ENCODE peak calls at places on chromosomes 12 and 14, in five cellular contexts. U, Z, Q, Y and V are unnamed samples.

GRCh38 chr12:99108924-99109323 is 463.8 kb downstream of the APAF1 start:
- DNase-seq in U (no peak), Y (no peak), Z (no peak), Q (no peak), V (no peak)

GRCh38 chr12:127688901-127689428 is 578.0 kb upstream of the TMEM132C start:
- DNase-seq in Y (no peak), Q (no peak), U (no peak), Z (no peak), V (no peak)

GRCh38 chr12:79514730-79515525 is 175.8 kb downstream of the PAWR start:
- DNase-seq in U (no peak), Y (no peak), Z (no peak), Q (no peak), V (no peak)

GRCh38 chr14:73795974-73796373 is 55.7 kb upstream of the PTGR2 start:
- DNase-seq in Y (no peak), Z (no peak), Q (no peak), U (no peak), V (no peak)

GRCh38 chr12:3976351-3976938 is 103.2 kb upstream of the PARP11 start:
- DNase-seq in U (no peak), Q (no peak), Z (no peak), Y (no peak), V (no peak)

GRCh38 chr14:39452680-39453079 is 20.4 kb upstream of the FBXO33 start:
- DNase-seq in Q (no peak), Y (no peak), U (peak), Z (no peak), V (no peak)

GRCh38 chr12:12449533-12450025 is 92.7 kb downstream of the BORCS5 start:
- DNase-seq in U (no peak), Y (peak), Q (peak), Z (peak), V (no peak)

GRCh38 chr14:102838531-102838930 is 61.3 kb downstream of the TRAF3 start:
- DNase-seq in Q (no peak), U (no peak), Y (no peak), Z (no peak), V (no peak)

GRCh38 chr12:55720894-55721444 is 776 bp downstream of the RDH5 start:
- DNase-seq in Q (no peak), U (peak), Y (no peak), Z (peak), V (peak)

GRCh38 chr14:92511472-92512247 is 1.9 kb upstream of the RIN3 start:
- DNase-seq in Y (peak), U (no peak), Q (no peak), Z (no peak), V (no peak)

GRCh38 chr12:64169999-64170398 is 52.1 kb downstream of the KICS2 start:
- DNase-seq in Q (peak), Z (no peak), Y (peak), U (no peak), V (no peak)

GRCh38 chr12:41512531-41512930 is 324.4 kb downstream of the PDZRN4 start:
- DNase-seq in Z (no peak), Y (no peak), Q (no peak), U (no peak), V (no peak)

GRCh38 chr14:100755649-100756048 is 29.0 kb downstream of the DLK1 start:
- DNase-seq in Y (peak), U (no peak), Z (no peak), Q (no peak), V (no peak)

GRCh38 chr12:124401563-124402180 is 106.8 kb downstream of the RFLNA start:
- DNase-seq in Z (no peak), U (no peak), Y (no peak), Q (no peak), V (no peak)

GRCh38 chr12:91377456-91377855 is 194.8 kb upstream of the DCN start:
- DNase-seq in Q (no peak), Y (no peak), Z (no peak), U (no peak), V (no peak)